ENCODE peak calls at places on chromosomes 7 and 10, in ten cellular contexts. One of them, this sample, is unnamed.

GRCh38 chr10:14665304-14665703 is 109.4 kb downstream of the FAM107B start:
- DNase-seq in NCI-H1436: peak
- DNase-seq in erythroblast: no peak
- DNase-seq in osteocyte: no peak
- DNase-seq in stimulated activated CD4-positive, alpha-beta T cell treated with anti-CD3 and anti-CD28 coated beads, Interleukin-15, amount 100 ng/mL, for 24 hours: peak
- DNase-seq in NCI-H2081 treated with DMSO at 0.1 percent for 48 hours: no peak
- DNase-seq in DMS153: peak
- DNase-seq in AG04450: no peak
- DNase-seq in NCI-H345: peak
- DNase-seq in EL: no peak
- DNase-seq in this sample: no peak

GRCh38 chr10:113029055-113029440 is 79.0 kb downstream of the TCF7L2 start:
- DNase-seq in NCI-H1436: no peak
- DNase-seq in erythroblast: no peak
- DNase-seq in osteocyte: no peak
- DNase-seq in stimulated activated CD4-positive, alpha-beta T cell treated with anti-CD3 and anti-CD28 coated beads, Interleukin-15, amount 100 ng/mL, for 24 hours: no peak
- DNase-seq in NCI-H2081 treated with DMSO at 0.1 percent for 48 hours: no peak
- DNase-seq in DMS153: no peak
- DNase-seq in AG04450: no peak
- DNase-seq in NCI-H345: no peak
- DNase-seq in EL: no peak
- DNase-seq in this sample: no peak

GRCh38 chr7:100087055-100087750 is 1.6 kb upstream of the COPS6 start:
- DNase-seq in NCI-H1436: no peak
- DNase-seq in erythroblast: no peak
- DNase-seq in osteocyte: no peak
- DNase-seq in stimulated activated CD4-positive, alpha-beta T cell treated with anti-CD3 and anti-CD28 coated beads, Interleukin-15, amount 100 ng/mL, for 24 hours: no peak
- DNase-seq in NCI-H2081 treated with DMSO at 0.1 percent for 48 hours: no peak
- DNase-seq in DMS153: no peak
- DNase-seq in AG04450: peak
- DNase-seq in NCI-H345: no peak
- DNase-seq in EL: peak
- DNase-seq in this sample: no peak

GRCh38 chr10:11264481-11265044 is 246.9 kb downstream of the CELF2 start:
- DNase-seq in NCI-H1436: no peak
- DNase-seq in erythroblast: no peak
- DNase-seq in osteocyte: no peak
- DNase-seq in stimulated activated CD4-positive, alpha-beta T cell treated with anti-CD3 and anti-CD28 coated beads, Interleukin-15, amount 100 ng/mL, for 24 hours: no peak
- DNase-seq in NCI-H2081 treated with DMSO at 0.1 percent for 48 hours: no peak
- DNase-seq in DMS153: no peak
- DNase-seq in AG04450: no peak
- DNase-seq in NCI-H345: no peak
- DNase-seq in EL: no peak
- DNase-seq in this sample: no peak

GRCh38 chr7:26202019-26202985 is 757 bp downstream of the CBX3 start:
- DNase-seq in NCI-H1436: no peak
- DNase-seq in erythroblast: peak
- DNase-seq in osteocyte: no peak
- DNase-seq in stimulated activated CD4-positive, alpha-beta T cell treated with anti-CD3 and anti-CD28 coated beads, Interleukin-15, amount 100 ng/mL, for 24 hours: peak
- DNase-seq in NCI-H2081 treated with DMSO at 0.1 percent for 48 hours: no peak
- DNase-seq in DMS153: no peak
- DNase-seq in AG04450: no peak
- DNase-seq in NCI-H345: peak
- DNase-seq in EL: no peak
- DNase-seq in this sample: peak

GRCh38 chr7:101701153-101701794 is 72.2 kb upstream of the MYL10 start:
- DNase-seq in NCI-H1436: no peak
- DNase-seq in erythroblast: no peak
- DNase-seq in osteocyte: no peak
- DNase-seq in stimulated activated CD4-positive, alpha-beta T cell treated with anti-CD3 and anti-CD28 coated beads, Interleukin-15, amount 100 ng/mL, for 24 hours: no peak
- DNase-seq in NCI-H2081 treated with DMSO at 0.1 percent for 48 hours: no peak
- DNase-seq in DMS153: no peak
- DNase-seq in AG04450: no peak
- DNase-seq in NCI-H345: no peak
- DNase-seq in EL: no peak
- DNase-seq in this sample: no peak

GRCh38 chr7:43535810-43536585 is 46.9 kb upstream of the STK17A start:
- DNase-seq in NCI-H1436: no peak
- DNase-seq in erythroblast: no peak
- DNase-seq in osteocyte: no peak
- DNase-seq in stimulated activated CD4-positive, alpha-beta T cell treated with anti-CD3 and anti-CD28 coated beads, Interleukin-15, amount 100 ng/mL, for 24 hours: no peak
- DNase-seq in NCI-H2081 treated with DMSO at 0.1 percent for 48 hours: no peak
- DNase-seq in DMS153: no peak
- DNase-seq in AG04450: peak
- DNase-seq in NCI-H345: no peak
- DNase-seq in EL: peak
- DNase-seq in this sample: no peak

GRCh38 chr10:95896066-95896850 is 11.5 kb upstream of the CC2D2B start:
- DNase-seq in NCI-H1436: no peak
- DNase-seq in erythroblast: no peak
- DNase-seq in osteocyte: no peak
- DNase-seq in stimulated activated CD4-positive, alpha-beta T cell treated with anti-CD3 and anti-CD28 coated beads, Interleukin-15, amount 100 ng/mL, for 24 hours: no peak
- DNase-seq in NCI-H2081 treated with DMSO at 0.1 percent for 48 hours: no peak
- DNase-seq in DMS153: no peak
- DNase-seq in AG04450: no peak
- DNase-seq in NCI-H345: no peak
- DNase-seq in EL: no peak
- DNase-seq in this sample: peak